ENCODE peak calls at places on chromosome 1, in four cellular contexts. V is ovary, O is fibroblast of pulmonary artery, S is tibial artery. W is an unnamed sample.

GRCh38 chr1:106879538-106879937 is 176.9 kb upstream of the PRMT6 start:
- DNase-seq in V (no peak), O (no peak), S (peak; percentile 18), W (no peak)

GRCh38 chr1:160189649-160190625 is at the start of gene CASQ1:
- DNase-seq in V (no peak), O (peak; percentile 57), S (no peak), W (peak; percentile 49)

GRCh38 chr1:119222271-119222670 is 81.8 kb upstream of the WARS2 start:
- DNase-seq in V (no peak), O (no peak), S (no peak), W (no peak)

GRCh38 chr1:64478594-64479248 is 8.8 kb downstream of the CACHD1 start:
- DNase-seq in V (no peak), O (no peak), S (no peak), W (peak; percentile 22)

GRCh38 chr1:202293620-202294019 is 48.1 kb downstream of the UBE2T start:
- DNase-seq in V (no peak), O (peak; percentile 33), S (no peak), W (peak; percentile 57)

GRCh38 chr1:3379934-3380333 is 74.5 kb upstream of the ARHGEF16 start:
- DNase-seq in V (no peak), O (no peak), S (no peak), W (no peak)

GRCh38 chr1:220046052-220046930 is at the start of gene EPRS1:
- DNase-seq in V (peak; percentile 85), O (peak; percentile 99), S (peak; percentile 90), W (peak; percentile 99)

GRCh38 chr1:246199086-246199485 is 308.0 kb downstream of the SMYD3 start:
- DNase-seq in V (no peak), O (no peak), S (no peak), W (peak; percentile 27)

GRCh38 chr1:34918609-34919561 is 10.6 kb downstream of the DLGAP3 start:
- DNase-seq in V (no peak), O (no peak), S (no peak), W (no peak)

GRCh38 chr1:204775546-204775945 is 90.0 kb upstream of the LRRN2 start:
- DNase-seq in V (no peak), O (no peak), S (no peak), W (no peak)

GRCh38 chr1:54122131-54122751 is 30.6 kb downstream of the CDCP2 start:
- DNase-seq in V (no peak), O (no peak), S (no peak), W (no peak)
- H3K4me3 ChIP-seq in V (no peak overlapping the region), O (no peak overlapping the region), S (peak overlapping the region; percentile 38), W (no peak overlapping the region)

GRCh38 chr1:33725037-33725436 is 138.8 kb upstream of the HMGB4 start:
- DNase-seq in V (no peak), O (no peak), S (no peak), W (no peak)

GRCh38 chr1:33724348-33724747 is 139.5 kb upstream of the HMGB4 start:
- DNase-seq in V (no peak), O (no peak), S (no peak), W (no peak)

GRCh38 chr1:33726274-33726804 is 137.5 kb upstream of the HMGB4 start:
- DNase-seq in V (no peak), O (no peak), S (no peak), W (no peak)

GRCh38 chr1:33721416-33721815 is 142.5 kb upstream of the HMGB4 start:
- DNase-seq in V (no peak), O (no peak), S (no peak), W (no peak)

GRCh38 chr1:33723251-33723650 is 140.6 kb upstream of the HMGB4 start:
- DNase-seq in V (no peak), O (no peak), S (no peak), W (no peak)
- TF ChIP-seq CTCF in V (no peak), O (no peak), S (no peak), W (no peak)

DNA sequence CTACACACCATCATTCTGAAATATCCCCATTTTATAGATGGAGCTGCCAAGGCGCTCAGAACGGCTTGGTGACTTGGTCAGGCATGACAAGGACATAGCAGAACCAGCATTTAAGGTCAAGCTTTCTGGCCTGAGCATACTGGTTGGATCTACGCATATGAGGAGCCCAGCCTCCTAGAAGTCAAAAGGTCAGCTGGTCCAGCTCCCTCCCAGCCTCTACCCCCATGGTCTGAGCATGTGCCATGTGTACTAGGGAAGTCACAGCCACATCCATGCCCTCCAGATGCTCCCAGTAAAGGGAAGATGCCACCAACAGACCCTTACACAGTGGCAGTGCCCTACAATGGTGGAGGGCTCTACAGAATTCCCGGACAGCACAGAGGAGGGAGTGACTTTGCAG is 96.7 kb downstream of the EPHB2 start:
- DNase-seq in V (no peak), O (no peak), S (no peak), W (no peak)
- H3K4me3 ChIP-seq in V (no peak overlapping the region), O (no peak overlapping the region), S (no peak overlapping the region), W (no peak overlapping the region)

GRCh38 chr1:234234199-234234598 is 139.1 kb upstream of the COA6 start:
- DNase-seq in V (no peak), O (no peak), S (no peak), W (no peak)

GRCh38 chr1:234230414-234230862 is 142.8 kb upstream of the COA6 start:
- DNase-seq in V (no peak), O (no peak), S (no peak), W (no peak)

GRCh38 chr1:234231893-234232276 is 141.4 kb upstream of the COA6 start:
- DNase-seq in V (no peak), O (no peak), S (no peak), W (no peak)

GRCh38 chr1:234229676-234230075 is 143.6 kb upstream of the COA6 start:
- DNase-seq in V (no peak), O (no peak), S (no peak), W (no peak)

DNA sequence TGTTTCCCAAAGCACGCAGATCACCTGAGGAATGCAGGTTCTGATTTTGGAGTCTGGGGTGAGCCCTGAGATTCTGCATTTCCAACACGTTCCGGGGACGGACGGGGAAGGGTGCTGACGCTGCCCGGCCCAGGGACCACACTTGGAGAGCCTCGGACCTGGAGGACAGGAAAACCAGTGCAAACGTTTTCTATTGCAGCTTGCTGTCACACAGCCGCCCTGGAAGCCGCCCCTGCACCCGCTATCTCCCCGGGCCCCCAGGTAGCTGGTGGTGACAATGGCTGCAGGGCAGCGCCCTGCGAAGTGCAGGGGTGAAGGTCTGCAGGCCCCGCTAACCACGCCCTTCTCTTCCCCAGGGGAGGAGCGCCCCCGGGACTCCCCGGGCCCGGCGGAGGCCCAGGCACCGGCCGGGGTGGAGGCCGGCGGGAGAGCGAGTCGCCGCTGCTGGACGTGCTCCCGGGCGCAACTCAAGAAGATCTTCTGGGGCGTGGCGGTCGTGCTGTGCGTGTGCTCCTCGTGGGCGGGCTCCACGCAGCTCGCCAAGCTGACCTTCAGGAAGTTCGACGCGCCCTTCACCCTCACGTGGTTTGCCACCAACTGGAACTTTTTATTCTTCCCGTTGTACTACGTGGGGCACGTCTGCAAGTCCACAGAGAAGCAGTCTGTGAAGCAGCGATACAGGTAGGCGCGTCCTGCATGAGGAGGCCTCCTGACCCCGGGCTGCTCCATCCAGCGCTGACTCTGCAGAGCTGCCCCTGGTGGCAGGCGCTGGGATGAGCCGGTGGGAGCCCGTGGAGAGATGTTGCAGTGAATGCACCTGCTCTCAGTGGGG is 142.0 kb upstream of the COA6 start:
- DNase-seq in V (no peak), O (no peak), S (no peak), W (no peak)
- TF ChIP-seq CTCF in V (no peak), O (no peak), S (no peak), W (peak; percentile 9)

DNA sequence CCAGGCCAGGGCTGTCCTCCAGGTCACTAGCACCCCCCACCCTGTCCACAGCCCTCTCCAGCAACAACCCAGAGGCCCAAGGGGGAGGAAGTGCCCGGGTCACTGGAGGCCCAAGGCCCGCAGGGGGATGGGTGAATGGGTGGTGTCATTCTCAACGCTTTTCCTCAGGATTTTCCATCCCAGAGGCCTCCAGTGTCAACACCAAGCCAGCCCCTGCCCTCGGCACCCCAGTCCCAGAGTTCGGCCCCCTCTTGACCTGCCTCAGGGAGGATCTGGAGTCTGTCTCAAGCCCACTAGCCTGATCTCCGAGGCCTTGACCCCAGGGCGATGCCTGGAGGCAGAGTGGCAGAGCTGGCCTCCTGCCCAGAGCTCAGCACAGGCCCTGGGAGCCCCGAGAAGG is 5.1 kb downstream of the TMEM82 start:
- DNase-seq in V (no peak), O (no peak), S (no peak), W (no peak)
- H3K4me3 ChIP-seq in V (no peak overlapping the region), O (no peak overlapping the region), S (peak overlapping the region; percentile 45), W (no peak overlapping the region)